ENCODE peak calls at places on chromosomes 4 and X, in six cellular contexts. U is H9; G is left lung; T is A549; E is CD4-positive, alpha-beta T cell; X is psoas muscle. V is an unnamed sample.

GRCh38 chrX:106780259-106780658 is 22.2 kb upstream of the TBC1D8B start:
- DNase-seq in E (no peak), U (no peak), G (no peak), X (no peak), T (no peak), V (no peak)

GRCh38 chr4:14415146-14415545 is 587.1 kb upstream of the CPEB2 start:
- DNase-seq in X (no peak), U (no peak), T (no peak), G (no peak), E (no peak), V (no peak)

GRCh38 chrX:78514852-78515251 is 144.3 kb downstream of the RTL3 start:
- DNase-seq in E (no peak), X (no peak), G (no peak), T (no peak), U (peak; percentile 76), V (no peak)

GRCh38 chr4:28508649-28509048 is 1648.0 kb downstream of the STIM2 start:
- DNase-seq in X (no peak), U (no peak), E (no peak), T (no peak), G (no peak), V (no peak)

GRCh38 chrX:94545722-94546121 is 871.7 kb downstream of the FAM133A start:
- DNase-seq in X (no peak), T (no peak), U (no peak), G (no peak), E (no peak), V (no peak)

GRCh38 chrX:129983575-129984131 is 1.2 kb downstream of the BCORL1 start:
- DNase-seq in X (peak; percentile 30), G (no peak), U (peak; percentile 28), E (no peak), T (peak; percentile 45), V (peak; percentile 4)

GRCh38 chr4:113094802-113095201 is 45.3 kb downstream of the ANK2 start:
- DNase-seq in U (no peak), G (no peak), X (no peak), E (no peak), T (peak; percentile 8), V (no peak)

GRCh38 chr4:138898282-138898681 is 117.3 kb upstream of the NOCT start:
- DNase-seq in E (no peak), G (no peak), X (no peak), U (no peak), T (no peak), V (no peak)

GRCh38 chr4:120266602-120267001 is 200.0 kb upstream of the MAD2L1 start:
- DNase-seq in U (no peak), T (no peak), X (no peak), G (no peak), E (no peak), V (no peak)

GRCh38 chrX:134670241-134670811 is 12.1 kb upstream of the PLAC1 start:
- DNase-seq in G (peak; percentile 55), X (peak; percentile 12), E (no peak), U (no peak), T (peak; percentile 78), V (no peak)

GRCh38 chr4:89755210-89755609 is 81.8 kb downstream of the SNCA start:
- DNase-seq in G (no peak), U (no peak), X (no peak), T (no peak), E (no peak), V (no peak)

GRCh38 chrX:142204522-142205433 is at the start of gene MAGEC2:
- DNase-seq in U (no peak), X (no peak), G (no peak), E (no peak), T (no peak), V (no peak)

GRCh38 chr4:133147922-133148689 is 988 bp upstream of the PCDH10 start:
- DNase-seq in E (no peak), U (peak; percentile 55), X (no peak), T (no peak), G (no peak), V (no peak)

GRCh38 chrX:125757794-125758564 is 408.1 kb downstream of the DCAF12L2 start:
- DNase-seq in E (no peak), X (peak; percentile 18), U (no peak), G (no peak), T (no peak), V (no peak)

GRCh38 chrX:154748712-154749339 is 2.1 kb downstream of the GAB3 start:
- DNase-seq in U (no peak), G (no peak), X (no peak), E (peak; percentile 19), T (peak; percentile 56), V (peak; percentile 69)

GRCh38 chr4:53644607-53645006 is 53.3 kb upstream of the LNX1 start:
- DNase-seq in E (no peak), T (no peak), U (no peak), X (no peak), G (peak; percentile 51), V (no peak)

GRCh38 chrX:140766024-140766611 is 56.6 kb downstream of the LINC00632 start:
- DNase-seq in X (no peak), U (peak; percentile 43), E (peak; percentile 8), T (no peak), G (no peak), V (peak; percentile 25)

GRCh38 chr4:23737571-23737970 is 152.3 kb downstream of the PPARGC1A start:
- DNase-seq in G (no peak), T (no peak), E (no peak), X (no peak), U (no peak), V (no peak)

GRCh38 chrX:3384330-3384729 is 37.9 kb upstream of the MXRA5 start:
- DNase-seq in X (no peak), G (no peak), T (no peak), E (no peak), U (no peak), V (no peak)

GRCh38 chr4:128812360-128812958 is 3.0 kb downstream of the JADE1 start:
- DNase-seq in E (no peak), G (no peak), U (peak; percentile 51), X (peak; percentile 51), T (peak; percentile 34), V (peak; percentile 21)

GRCh38 chrX:17527135-17527701 is 152.2 kb downstream of the NHS start:
- DNase-seq in X (peak; percentile 26), E (no peak), G (peak; percentile 68), U (no peak), T (no peak), V (peak; percentile 13)

GRCh38 chr4:8112036-8112576 is 46.5 kb downstream of the ABLIM2 start:
- DNase-seq in G (no peak), T (no peak), X (no peak), E (no peak), U (no peak), V (no peak)

GRCh38 chr4:158208931-158209640 is 1.2 kb upstream of the TMEM144 start:
- DNase-seq in T (no peak), E (no peak), G (no peak), X (no peak), U (no peak), V (no peak)

GRCh38 chrX:2628751-2629315 is 62.3 kb upstream of the CD99 start:
- DNase-seq in T (no peak), X (no peak), G (no peak), U (no peak), E (no peak), V (no peak)

GRCh38 chr4:114163051-114163450 is 183.6 kb upstream of the ARSJ start:
- DNase-seq in X (no peak), E (no peak), G (no peak), U (no peak), T (no peak), V (no peak)

GRCh38 chr4:147963839-147964238 is 232.0 kb downstream of the ARHGAP10 start:
- DNase-seq in G (no peak), E (no peak), X (no peak), T (no peak), U (no peak), V (no peak)

GRCh38 chr4:39495446-39496208 is 31.6 kb downstream of the UGDH start:
- DNase-seq in X (no peak), G (no peak), E (no peak), T (no peak), U (no peak), V (no peak)

DNA sequence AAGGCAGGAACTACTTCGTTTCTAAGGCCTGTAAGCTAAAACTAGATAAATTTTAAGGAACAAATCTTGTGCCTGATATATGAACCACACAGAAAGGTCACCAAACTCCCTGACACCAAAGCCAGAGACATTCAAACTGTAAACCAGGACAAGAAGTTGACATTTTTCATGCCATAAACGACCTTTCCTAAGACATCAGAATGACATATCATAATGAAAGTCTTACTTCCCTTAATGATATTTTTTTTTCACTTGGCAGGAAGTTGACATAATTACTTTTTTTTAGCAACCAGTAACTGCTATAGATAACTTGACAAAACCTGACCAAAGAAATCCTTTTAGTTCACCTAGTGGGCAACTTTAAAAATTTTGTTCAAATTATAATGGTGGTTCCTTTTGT is 231.5 kb upstream of the AGTR2 start:
- DNase-seq in G (no peak), T (no peak), U (no peak), X (no peak), E (no peak), V (no peak)
- H3K27ac ChIP-seq in G (no peak overlapping the region), T (no peak overlapping the region), U (no peak overlapping the region), X (no peak overlapping the region), E (no peak overlapping the region), V (no peak overlapping the region)

GRCh38 chr4:105192910-105193309 is 46.2 kb downstream of the TET2 start:
- DNase-seq in T (no peak), E (no peak), G (no peak), X (no peak), U (no peak), V (no peak)

GRCh38 chr4:105198541-105198940 is 51.9 kb downstream of the TET2 start:
- DNase-seq in G (no peak), X (no peak), T (no peak), E (no peak), U (no peak), V (no peak)

GRCh38 chr4:105194328-105195231 is 47.9 kb downstream of the TET2 start:
- DNase-seq in G (no peak), E (no peak), T (no peak), X (no peak), U (no peak), V (no peak)

GRCh38 chr4:105197777-105198176 is 51.1 kb downstream of the TET2 start:
- DNase-seq in X (no peak), T (no peak), G (no peak), U (no peak), E (no peak), V (no peak)

GRCh38 chr4:105196523-105197145 is 50.0 kb downstream of the TET2 start:
- DNase-seq in X (no peak), G (no peak), T (peak; percentile 1), E (no peak), U (no peak), V (no peak)
- TF ChIP-seq CTCF in X (no peak), G (no peak), T (no peak), E (no peak), U (peak; percentile 52), V (no peak)

GRCh38 chr4:74015126-74015780 is 16.8 kb upstream of the CXCL5 start:
- DNase-seq in T (no peak), E (no peak), U (no peak), G (no peak), X (no peak), V (no peak)
- H3K27ac ChIP-seq in T (peak overlapping the region; percentile 53), E (no peak overlapping the region), U (no peak overlapping the region), G (no peak overlapping the region), X (no peak overlapping the region), V (no peak overlapping the region)

DNA sequence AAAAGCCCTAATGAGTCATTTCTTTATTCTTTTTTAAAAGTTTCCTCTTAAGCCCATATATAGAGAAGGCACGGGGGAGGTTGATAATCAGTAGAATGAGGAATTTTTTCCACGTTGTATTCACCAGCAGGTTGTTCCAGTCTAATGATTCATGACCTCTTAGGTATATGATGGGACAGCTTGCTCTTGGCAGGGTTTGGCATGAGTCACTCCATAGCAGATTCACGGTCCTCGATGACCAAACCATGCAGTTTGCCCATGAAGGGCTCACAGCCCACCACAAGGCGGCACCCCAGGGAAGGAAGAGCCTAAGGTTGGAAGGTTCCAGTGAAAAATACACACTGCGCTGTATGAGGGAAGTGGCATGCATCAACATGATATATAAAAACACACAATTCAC is 623.8 kb upstream of the DIPK2B start:
- DNase-seq in T (peak; percentile 73), E (no peak), G (peak; percentile 50), X (peak; percentile 28), U (no peak), V (no peak)
- TF ChIP-seq CTCF in T (peak; percentile 75), E (no peak), G (no peak), X (no peak), U (peak; percentile 55), V (no peak)